ENCODE peak calls at places on chromosomes 3 and 15, in five cellular contexts. B is A549, J is transverse colon, I is ovary, T is stomach. R is an unnamed sample.

GRCh38 chr3:166734734-166735133 is 645.4 kb downstream of the ZBBX start:
- DNase-seq in I (no peak), B (no peak), T (no peak), J (no peak), R (no peak)

GRCh38 chr3:157103280-157103679 is 56.7 kb downstream of the CCNL1 start:
- DNase-seq in T (no peak), I (no peak), B (no peak), J (no peak), R (no peak)

GRCh38 chr3:189641776-189642175 is 10.6 kb downstream of the TP63 start:
- DNase-seq in J (no peak), T (no peak), B (no peak), I (no peak), R (no peak)

GRCh38 chr3:152729906-152730305 is 105.0 kb upstream of the P2RY1 start:
- DNase-seq in I (no peak), B (no peak), J (no peak), T (no peak), R (no peak)

GRCh38 chr15:56342653-56343052 is 22.6 kb upstream of the TEX9 start:
- DNase-seq in B (no peak), T (no peak), I (no peak), J (no peak), R (no peak)

GRCh38 chr15:40815042-40815678 is 7.9 kb upstream of the DNAJC17 start:
- DNase-seq in T (peak), I (peak), B (no peak), J (no peak), R (no peak)

GRCh38 chr3:142975316-142975995 is 12.0 kb upstream of the PAQR9 start:
- DNase-seq in I (no peak), T (no peak), B (no peak), J (no peak), R (no peak)

GRCh38 chr3:134369861-134370596 is 4.2 kb downstream of the AMOTL2 start:
- DNase-seq in B (no peak), T (no peak), J (no peak), I (no peak), R (no peak)

GRCh38 chr15:99335508-99335907 is 84.2 kb downstream of the LRRC28 start:
- DNase-seq in J (no peak), I (no peak), T (no peak), B (no peak), R (no peak)

GRCh38 chr15:58498821-58499580 is 67.2 kb downstream of the LIPC start:
- DNase-seq in T (no peak), B (no peak), I (no peak), J (no peak), R (no peak)

GRCh38 chr15:70374096-70374495 is 276.4 kb upstream of the TLE3 start:
- DNase-seq in B (no peak), T (no peak), J (no peak), I (no peak), R (peak)

GRCh38 chr15:70375586-70375985 is 277.9 kb upstream of the TLE3 start:
- DNase-seq in B (no peak), I (no peak), T (no peak), J (no peak), R (no peak)

GRCh38 chr15:70376031-70376928 is 278.6 kb upstream of the TLE3 start:
- DNase-seq in I (no peak), T (peak), J (no peak), B (no peak), R (peak)

GRCh38 chr15:70376929-70377691 is 279.4 kb upstream of the TLE3 start:
- DNase-seq in T (peak), B (no peak), I (peak), J (peak), R (peak)

GRCh38 chr15:70375006-70375409 is 277.3 kb upstream of the TLE3 start:
- DNase-seq in J (no peak), I (no peak), T (no peak), B (peak), R (peak)
- TF ChIP-seq EP300 in J (no peak), I (no peak), T (no peak), B (peak), R (no peak)

DNA sequence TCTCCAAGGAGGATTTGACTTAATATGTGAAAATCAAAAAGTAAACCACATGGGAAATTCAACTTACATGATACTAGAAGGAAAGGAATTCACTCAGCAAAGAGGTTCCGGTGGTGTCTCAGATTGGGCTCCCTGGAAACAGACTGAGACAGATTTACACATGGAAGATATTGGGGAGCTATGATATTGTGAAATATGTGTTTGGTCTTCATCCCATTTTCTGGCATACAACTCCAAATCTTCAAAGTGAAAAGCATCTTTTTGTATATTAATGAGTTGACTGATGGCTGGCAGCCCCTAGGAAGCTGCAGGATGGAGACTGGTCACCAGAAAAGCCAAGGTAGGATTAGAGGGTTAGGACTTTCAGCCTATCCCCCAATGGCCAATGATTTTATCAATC is 29.3 kb downstream of the GRK7 start:
- DNase-seq in I (no peak), J (no peak), T (no peak), B (no peak), R (no peak)
- TF ChIP-seq CTCF in I (no peak), J (no peak), T (no peak), B (no peak), R (no peak)

DNA sequence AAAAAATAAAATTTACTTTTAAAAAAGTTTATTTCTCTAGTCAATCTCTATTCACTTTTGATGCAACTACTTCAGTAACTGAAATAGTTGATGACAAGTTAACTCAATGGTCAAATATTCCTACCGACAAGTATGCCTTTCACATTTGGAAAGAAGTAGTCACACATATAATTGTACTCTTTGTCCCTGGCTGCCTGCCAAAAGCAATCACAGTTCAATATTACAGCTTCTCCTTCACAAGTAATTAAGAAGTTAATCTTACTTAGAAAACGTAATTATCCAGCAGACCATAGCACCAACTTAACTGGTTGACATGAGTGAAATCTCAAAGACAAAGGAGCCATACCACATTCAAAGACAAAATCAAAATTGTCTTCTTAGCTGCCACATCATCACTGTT is 86.2 kb downstream of the PLCH1 start:
- DNase-seq in B (no peak), J (peak), I (no peak), T (no peak), R (no peak)
- H3K4me3 ChIP-seq in B (no peak), J (no peak), I (no peak), T (no peak), R (no peak)

GRCh38 chr15:92801774-92802464 is 98.2 kb upstream of the CHD2 start:
- DNase-seq in T (no peak), B (no peak), J (peak), I (peak), R (no peak)
- TF ChIP-seq EP300 in T (no peak), B (no peak), J (no peak), I (no peak), R (no peak)

GRCh38 chr15:46091860-46092450 is 457.1 kb downstream of the SQOR start:
- DNase-seq in J (peak), T (no peak), B (peak), I (no peak), R (no peak)
- TF ChIP-seq CTCF in J (peak), T (peak), B (peak), I (no peak), R (peak)

DNA sequence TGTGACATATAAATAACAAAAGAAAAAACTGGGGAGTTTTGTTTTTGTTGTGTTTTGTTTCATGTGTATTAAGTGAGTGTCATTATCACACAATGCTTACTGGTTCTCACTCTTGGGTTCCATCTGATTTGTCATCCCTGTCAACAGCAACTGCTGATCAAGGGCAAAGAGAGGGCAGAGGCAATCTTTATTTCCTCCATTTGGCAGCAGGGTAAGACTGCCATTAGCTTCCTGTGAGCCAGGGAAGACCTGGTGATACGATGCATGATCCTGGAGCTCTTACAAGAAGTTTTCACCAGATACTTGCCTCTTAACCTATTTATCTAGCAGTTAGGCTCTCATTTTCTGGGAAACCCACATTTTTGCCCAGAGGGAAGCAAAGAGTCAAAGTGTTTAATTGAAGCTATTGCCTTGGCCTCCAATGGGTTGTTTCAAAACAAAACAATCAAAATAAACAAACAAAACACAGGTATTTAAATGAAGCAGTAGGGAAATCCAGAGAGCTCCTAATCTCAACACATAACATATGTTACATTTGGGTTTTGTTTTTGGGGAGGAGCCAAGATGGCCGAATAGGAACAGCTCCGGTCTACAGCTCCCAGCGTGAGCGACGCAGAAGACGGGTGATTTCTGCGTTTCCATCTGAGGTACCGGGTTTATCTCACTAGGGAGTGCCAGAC is 529.8 kb downstream of the MAGI1 start:
- DNase-seq in B (no peak), J (no peak), T (no peak), I (no peak), R (no peak)
- H3K4me3 ChIP-seq in B (no peak), J (no peak), T (no peak), I (no peak), R (no peak)

GRCh38 chr3:64917914-64918313 is 230.1 kb upstream of the ADAMTS9 start:
- DNase-seq in B (no peak), T (no peak), I (no peak), J (no peak), R (no peak)
- TF ChIP-seq EP300 in B (no peak), T (no peak), I (no peak), J (no peak), R (no peak)

R was measured in esophagus muscularis mucosa.